ENCODE peak calls at places on chromosomes 1 and 21, in nine cellular contexts. Y is endothelial cell; N is activated CD8-positive, alpha-beta T cell treated with anti-CD3 and anti-CD28 coated beads for 36 hours; W is Calu3; X is epithelial cell of esophagus; E is progenitor cell of endocrine pancreas; F is neural progenitor cell; G is GM12864; P is Peyer's patch. S is an unnamed sample.

GRCh38 chr1:192913683-192914082 is 104.8 kb downstream of the RGS2 start:
- DNase-seq in Y (no peak), N (no peak), W (peak; percentile 81), X (peak; percentile 88), E (no peak), F (no peak), G (no peak), P (no peak), S (no peak)

GRCh38 chr21:36491191-36491916 is 11.4 kb upstream of the CLDN14 start:
- DNase-seq in Y (no peak), N (no peak), W (no peak), X (peak; percentile 8), E (no peak), F (peak; percentile 26), G (no peak), P (no peak), S (no peak)

GRCh38 chr1:226656601-226657277 is 82.3 kb downstream of the ITPKB start:
- DNase-seq in Y (no peak), N (peak; percentile 42), W (no peak), X (peak; percentile 91), E (no peak), F (no peak), G (no peak), P (peak; percentile 77), S (no peak)

GRCh38 chr1:224292419-224292818 is 37.6 kb downstream of the NVL start:
- DNase-seq in Y (no peak), N (no peak), W (no peak), X (peak; percentile 10), E (no peak), F (no peak), G (no peak), P (no peak), S (no peak)

GRCh38 chr1:208029381-208030319 is 118.7 kb upstream of the CD34 start:
- DNase-seq in Y (no peak), N (no peak), W (no peak), X (no peak), E (no peak), F (no peak), G (no peak), P (no peak), S (no peak)

GRCh38 chr21:37119421-37120218 is 46.6 kb downstream of the TTC3 start:
- DNase-seq in Y (peak; percentile 5), N (no peak), W (no peak), X (no peak), E (no peak), F (peak; percentile 67), G (no peak), P (no peak), S (no peak)

GRCh38 chr1:220952941-220953340 is 73.7 kb downstream of the HLX start:
- DNase-seq in Y (no peak), N (no peak), W (no peak), X (no peak), E (no peak), F (no peak), G (no peak), P (no peak), S (no peak)

GRCh38 chr1:215833936-215834729 is 267.0 kb downstream of the KCTD3 start:
- DNase-seq in Y (no peak), N (no peak), W (no peak), X (no peak), E (no peak), F (no peak), G (no peak), P (no peak), S (no peak)

GRCh38 chr1:34982820-34983376 is 2.2 kb downstream of the TMEM35B start:
- DNase-seq in Y (no peak), N (no peak), W (no peak), X (no peak), E (no peak), F (no peak), G (no peak), P (no peak), S (no peak)

GRCh38 chr1:202860744-202861419 is 28.1 kb downstream of the RABIF start:
- DNase-seq in Y (peak; percentile 56), N (peak; percentile 76), W (peak; percentile 85), X (peak; percentile 87), E (peak; percentile 66), F (peak; percentile 85), G (no peak), P (peak; percentile 90), S (peak; percentile 48)

GRCh38 chr1:240831922-240832321 is 220.0 kb upstream of the GREM2 start:
- DNase-seq in Y (no peak), N (no peak), W (no peak), X (no peak), E (no peak), F (no peak), G (no peak), P (no peak), S (no peak)

GRCh38 chr1:66758247-66758755 is 6.0 kb downstream of the DYNLT5 start:
- DNase-seq in Y (no peak), N (no peak), W (no peak), X (no peak), E (no peak), F (no peak), G (peak; percentile 48), P (no peak), S (peak; percentile 56)

GRCh38 chr1:191888996-191889622 is 269.2 kb upstream of the RGS18 start:
- DNase-seq in Y (no peak), N (no peak), W (no peak), X (no peak), E (no peak), F (no peak), G (no peak), P (no peak), S (no peak)

GRCh38 chr1:184383772-184384323 is 3.0 kb upstream of the C1orf21 start:
- DNase-seq in Y (no peak), N (no peak), W (no peak), X (no peak), E (no peak), F (no peak), G (no peak), P (no peak), S (no peak)

GRCh38 chr21:33648555-33648954 is 6.3 kb downstream of the ITSN1 start:
- DNase-seq in Y (no peak), N (no peak), W (no peak), X (no peak), E (no peak), F (no peak), G (no peak), P (no peak), S (no peak)

GRCh38 chr1:30668546-30669327 is 54.6 kb downstream of the MATN1 start:
- DNase-seq in Y (no peak), N (no peak), W (no peak), X (no peak), E (no peak), F (no peak), G (no peak), P (no peak), S (no peak)

GRCh38 chr21:31180256-31181088 is 142.2 kb upstream of the KRTAP19-8 start:
- DNase-seq in Y (no peak), N (peak; percentile 35), W (peak; percentile 2), X (peak; percentile 51), E (no peak), F (peak; percentile 30), G (peak; percentile 21), P (no peak), S (peak; percentile 39)

GRCh38 chr21:46122241-46122671 is 24.3 kb downstream of the COL6A2 start:
- DNase-seq in Y (no peak), N (no peak), W (no peak), X (peak; percentile 9), E (peak; percentile 3), F (no peak), G (no peak), P (no peak), S (no peak)

GRCh38 chr1:46480959-46481646 is 8.5 kb upstream of the DMBX1 start:
- DNase-seq in Y (no peak), N (no peak), W (no peak), X (no peak), E (no peak), F (no peak), G (no peak), P (no peak), S (no peak)

DNA sequence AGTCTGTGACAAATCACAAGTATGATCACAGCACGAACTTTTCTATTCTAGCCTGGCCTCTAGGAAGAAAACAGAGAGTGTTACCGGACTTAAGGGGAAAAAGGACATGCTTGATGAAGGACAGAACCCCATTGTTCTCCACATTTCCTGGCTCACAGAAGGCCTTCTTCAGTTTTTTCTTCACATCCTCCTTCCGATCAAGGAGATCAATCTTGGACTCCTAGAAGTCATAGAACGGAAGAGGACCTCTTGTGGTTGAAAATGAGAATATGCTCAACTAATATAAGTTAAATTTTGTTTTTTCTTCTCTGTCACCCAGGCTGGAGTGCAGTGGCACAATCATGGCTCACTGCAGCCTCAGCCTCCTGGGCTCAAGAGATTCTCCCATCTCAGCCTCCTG is 30.3 kb downstream of the YARS1 start:
- DNase-seq in Y (no peak), N (no peak), W (no peak), X (peak; percentile 29), E (no peak), F (no peak), G (peak; percentile 25), P (peak; percentile 13), S (no peak)
- TF ChIP-seq CTCF in Y (peak; percentile 39), N (no peak), W (peak; percentile 22), X (peak; percentile 39), E (peak; percentile 43), F (peak; percentile 44), G (peak; percentile 34), P (peak; percentile 52), S (no peak)

DNA sequence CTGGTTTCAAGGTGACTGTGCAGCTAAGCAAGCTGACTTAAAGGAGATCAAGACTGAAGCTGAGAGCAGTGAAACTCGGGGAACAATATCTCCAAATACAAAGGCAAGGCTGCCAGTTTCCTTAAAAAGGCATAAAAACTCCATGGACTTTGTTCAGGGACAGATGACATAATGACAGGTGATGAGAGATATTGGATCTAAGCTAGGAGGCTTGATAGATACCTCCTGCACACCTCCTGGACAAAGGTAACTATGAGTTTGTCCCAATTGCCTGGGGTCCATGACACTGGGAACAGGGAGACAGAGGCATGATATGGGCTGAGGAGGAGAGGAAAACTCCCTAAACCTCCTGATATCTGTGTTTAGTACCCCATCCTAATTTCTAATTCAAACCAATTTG is 55.2 kb downstream of the PRKAB2 start:
- DNase-seq in Y (no peak), N (no peak), W (no peak), X (no peak), E (no peak), F (no peak), G (no peak), P (no peak), S (no peak)
- TF ChIP-seq CTCF in Y (no peak), N (no peak), W (no peak), X (no peak), E (no peak), F (no peak), G (no peak), P (no peak), S (no peak)

GRCh38 chr1:63190171-63190570 is 132.2 kb upstream of the FOXD3 start:
- DNase-seq in Y (no peak), N (no peak), W (no peak), X (no peak), E (no peak), F (no peak), G (no peak), P (no peak), S (no peak)

GRCh38 chr1:63189677-63190076 is 132.7 kb upstream of the FOXD3 start:
- DNase-seq in Y (no peak), N (no peak), W (peak; percentile 16), X (no peak), E (no peak), F (peak; percentile 36), G (no peak), P (no peak), S (no peak)
- TF ChIP-seq CTCF in Y (peak; percentile 45), N (no peak), W (no peak), X (peak; percentile 19), E (peak; percentile 45), F (peak; percentile 55), G (peak; percentile 10), P (peak; percentile 18), S (no peak)

GRCh38 chr21:28193189-28193588 is 799.5 kb downstream of the LTN1 start:
- DNase-seq in Y (no peak), N (no peak), W (no peak), X (peak; percentile 15), E (no peak), F (no peak), G (no peak), P (no peak), S (no peak)
- TF ChIP-seq CTCF in Y (no peak), N (no peak), W (no peak), X (peak; percentile 16), E (no peak), F (peak; percentile 17), G (no peak), P (no peak), S (no peak)

S was measured in GM10248.